ENCODE peak calls at places on chromosomes 12 and 14, in ten cellular contexts. Q is CD4-positive, alpha-beta T cell; S is GM23248; C is pancreas; E is CD8-positive, alpha-beta memory T cell; T is CD8-positive, alpha-beta T cell; I is fibroblast of lung; Z is upper lobe of right lung; B is ovary; K is Peyer's patch. A is an unnamed sample.

GRCh38 chr12:7154901-7155470 is 24.8 kb downstream of the CLSTN3 start:
- DNase-seq in Q (no peak), S (no peak), C (no peak), E (no peak), T (no peak), I (no peak), Z (no peak), B (no peak), K (no peak), A (no peak)

GRCh38 chr14:23071244-23071974 is 14.1 kb upstream of the CDH24 start:
- DNase-seq in Q (peak; percentile 73), S (peak; percentile 96), C (peak; percentile 83), E (peak; percentile 82), T (peak; percentile 80), I (peak; percentile 95), Z (peak; percentile 90), B (peak; percentile 80), K (peak; percentile 72), A (peak; percentile 83)

GRCh38 chr14:105087308-105087962 is 22.2 kb upstream of the GPR132 start:
- DNase-seq in Q (peak; percentile 35), S (peak; percentile 86), C (peak; percentile 54), E (no peak), T (no peak), I (peak; percentile 27), Z (peak; percentile 78), B (peak; percentile 72), K (peak; percentile 37), A (peak; percentile 62)

GRCh38 chr12:9115731-9116689 is at the start of gene A2M:
- DNase-seq in Q (no peak), S (peak; percentile 24), C (no peak), E (no peak), T (no peak), I (peak; percentile 71), Z (no peak), B (no peak), K (no peak), A (no peak)

GRCh38 chr12:94080684-94081009 is 67.7 kb upstream of the PLXNC1 start:
- DNase-seq in Q (no peak), S (no peak), C (no peak), E (no peak), T (no peak), I (no peak), Z (no peak), B (no peak), K (no peak), A (no peak)

GRCh38 chr12:27840229-27840999 is 60.4 kb upstream of the MANSC4 start:
- DNase-seq in Q (no peak), S (peak; percentile 44), C (no peak), E (no peak), T (no peak), I (peak; percentile 42), Z (no peak), B (no peak), K (no peak), A (no peak)

GRCh38 chr12:108609535-108610335 is 11.9 kb upstream of the TMEM119 start:
- DNase-seq in Q (no peak), S (peak; percentile 93), C (no peak), E (no peak), T (no peak), I (peak; percentile 97), Z (no peak), B (peak; percentile 87), K (peak; percentile 22), A (peak; percentile 81)

GRCh38 chr14:105144666-105145380 is 23.8 kb downstream of the JAG2 start:
- DNase-seq in Q (no peak), S (no peak), C (no peak), E (peak; percentile 49), T (no peak), I (no peak), Z (peak; percentile 63), B (no peak), K (no peak), A (peak; percentile 10)

GRCh38 chr12:117792471-117792870 is 176.3 kb downstream of the KSR2 start:
- DNase-seq in Q (no peak), S (no peak), C (no peak), E (no peak), T (no peak), I (no peak), Z (no peak), B (no peak), K (no peak), A (no peak)

GRCh38 chr12:6114476-6114870 is 10.0 kb downstream of the VWF start:
- DNase-seq in Q (no peak), S (no peak), C (no peak), E (no peak), T (no peak), I (no peak), Z (no peak), B (no peak), K (no peak), A (no peak)

GRCh38 chr12:80598004-80598606 is 109.3 kb upstream of the MYF6 start:
- DNase-seq in Q (no peak), S (peak; percentile 82), C (no peak), E (no peak), T (no peak), I (peak; percentile 83), Z (no peak), B (no peak), K (no peak), A (no peak)

GRCh38 chr14:58092231-58092630 is 59.8 kb downstream of the ARMH4 start:
- DNase-seq in Q (no peak), S (no peak), C (no peak), E (no peak), T (no peak), I (no peak), Z (no peak), B (no peak), K (no peak), A (no peak)

DNA sequence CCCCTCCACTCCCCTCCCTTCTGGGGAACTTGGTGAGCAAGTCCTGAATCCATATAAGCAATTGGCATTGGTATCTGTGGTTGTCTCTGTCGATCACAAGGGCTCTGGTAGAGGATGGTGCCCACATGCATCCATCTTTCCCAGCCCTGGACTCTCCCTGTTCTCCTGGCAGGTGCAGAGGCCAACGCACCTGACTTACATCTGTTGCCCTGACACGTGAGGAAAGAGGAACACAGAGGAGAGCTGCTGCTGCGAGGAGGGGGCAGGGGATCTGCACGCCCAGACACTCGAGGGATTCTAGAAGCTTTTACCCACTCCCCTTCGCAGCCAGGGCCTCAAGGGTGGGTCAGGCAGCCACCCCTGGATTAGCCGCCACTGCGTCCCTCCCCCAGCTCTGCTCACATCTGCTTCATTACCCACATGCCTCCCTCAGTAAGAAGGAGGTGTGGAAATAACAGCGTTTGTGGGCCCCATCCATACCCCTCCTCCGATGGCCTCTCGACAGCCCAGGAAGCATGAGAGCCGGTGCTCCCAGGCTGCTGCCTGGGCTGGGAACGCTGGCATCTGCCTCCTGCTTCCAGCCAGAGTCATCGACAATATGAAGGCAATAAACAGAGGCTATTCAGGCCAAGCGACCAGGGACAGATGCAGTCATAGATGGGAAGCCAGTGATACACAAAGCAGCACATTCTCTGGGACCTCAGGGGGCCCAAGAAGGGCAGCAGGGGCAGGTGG is 56.5 kb downstream of the KDM2B start:
- DNase-seq in Q (no peak), S (no peak), C (no peak), E (no peak), T (no peak), I (no peak), Z (no peak), B (no peak), K (peak; percentile 57), A (no peak)
- H3K27ac ChIP-seq in Q (no peak overlapping the region), S (no peak overlapping the region), C (no peak overlapping the region), E (no peak overlapping the region), T (no peak overlapping the region), I (no peak overlapping the region), Z (no peak overlapping the region), B (no peak overlapping the region), K (no peak overlapping the region), A (no peak overlapping the region)

GRCh38 chr12:98868538-98868937 is 223.4 kb downstream of the APAF1 start:
- DNase-seq in Q (no peak), S (no peak), C (no peak), E (no peak), T (no peak), I (no peak), Z (no peak), B (no peak), K (no peak), A (no peak)

GRCh38 chr12:98864363-98864762 is 219.3 kb downstream of the APAF1 start:
- DNase-seq in Q (no peak), S (no peak), C (no peak), E (no peak), T (no peak), I (no peak), Z (no peak), B (no peak), K (no peak), A (no peak)

GRCh38 chr12:98861232-98861631 is 216.1 kb downstream of the APAF1 start:
- DNase-seq in Q (no peak), S (no peak), C (no peak), E (no peak), T (no peak), I (no peak), Z (no peak), B (no peak), K (no peak), A (no peak)

GRCh38 chr12:98868076-98868475 is 223.0 kb downstream of the APAF1 start:
- DNase-seq in Q (no peak), S (no peak), C (no peak), E (no peak), T (no peak), I (no peak), Z (no peak), B (no peak), K (no peak), A (no peak)

GRCh38 chr12:98863167-98863566 is 218.1 kb downstream of the APAF1 start:
- DNase-seq in Q (no peak), S (no peak), C (no peak), E (no peak), T (no peak), I (no peak), Z (no peak), B (no peak), K (no peak), A (no peak)
- H3K27ac ChIP-seq in Q (no peak overlapping the region), S (no peak overlapping the region), C (no peak overlapping the region), E (no peak overlapping the region), T (no peak overlapping the region), I (no peak overlapping the region), Z (no peak overlapping the region), B (no peak overlapping the region), K (no peak overlapping the region), A (no peak overlapping the region)

DNA sequence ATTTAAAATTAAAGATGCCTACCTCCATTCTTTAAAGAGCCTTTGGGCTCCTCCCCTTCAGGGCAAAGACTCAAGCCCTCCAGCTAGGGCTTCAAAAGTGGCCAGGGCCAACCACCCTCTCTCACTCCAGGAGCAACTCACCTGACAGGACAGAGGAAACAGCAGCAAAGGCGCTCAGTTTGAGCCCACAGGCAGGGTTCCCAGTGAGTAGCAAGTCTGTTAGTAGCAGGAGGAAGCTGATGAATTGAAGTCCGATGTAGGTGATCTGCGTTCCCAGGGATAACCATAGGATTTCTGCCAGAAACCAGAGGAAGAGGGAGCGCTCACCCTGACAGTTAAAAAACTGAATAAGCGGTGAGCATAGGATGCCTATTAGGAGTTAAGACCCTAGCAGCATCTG is 15.7 kb downstream of the GSG1 start:
- DNase-seq in Q (no peak), S (no peak), C (no peak), E (no peak), T (no peak), I (no peak), Z (no peak), B (no peak), K (no peak), A (no peak)
- H3K27ac ChIP-seq in Q (no peak overlapping the region), S (no peak overlapping the region), C (no peak overlapping the region), E (no peak overlapping the region), T (no peak overlapping the region), I (no peak overlapping the region), Z (no peak overlapping the region), B (no peak overlapping the region), K (no peak overlapping the region), A (no peak overlapping the region)

GRCh38 chr12:124550123-124551089 is 17.0 kb downstream of the NCOR2 start:
- DNase-seq in Q (no peak), S (no peak), C (no peak), E (no peak), T (no peak), I (no peak), Z (no peak), B (peak; percentile 42), K (no peak), A (no peak)
- H3K27ac ChIP-seq in Q (no peak overlapping the region), S (peak overlapping the region; percentile 8), C (peak overlapping the region; percentile 45), E (peak overlapping the region; percentile 44), T (no peak overlapping the region), I (peak overlapping the region; percentile 14), Z (peak overlapping the region; percentile 78), B (peak overlapping the region; percentile 49), K (peak overlapping the region; percentile 61), A (peak overlapping the region; percentile 66)